ENCODE peak calls at places on chromosomes 1 and 21, in ten cellular contexts. R is DND-41; I is GM13977; E is left ventricle myocardium inferior; Y is CD8-positive, alpha-beta T cell; X is upper lobe of right lung; Z is suprapubic skin; T is heart left ventricle; P is uterus; N is colonic mucosa. K is an unnamed sample.

GRCh38 chr1:32886828-32887414 is 630 bp downstream of the HPCA start:
- DNase-seq in R (no peak), I (no peak), E (no peak), Y (no peak), X (no peak), Z (no peak), T (no peak), P (no peak), N (no peak), K (no peak)

GRCh38 chr1:77282187-77282865 is 507 bp downstream of the AK5 start:
- DNase-seq in R (no peak), I (peak), E (no peak), Y (peak), X (peak), Z (no peak), T (peak), P (no peak), N (no peak), K (peak)

GRCh38 chr1:17790383-17791054 is 35.4 kb downstream of the ACTL8 start:
- DNase-seq in R (no peak), I (no peak), E (no peak), Y (no peak), X (no peak), Z (no peak), T (no peak), P (no peak), N (no peak), K (no peak)

GRCh38 chr21:41428847-41429246 is 2.8 kb downstream of the MX1 start:
- DNase-seq in R (no peak), I (no peak), E (no peak), Y (no peak), X (no peak), Z (no peak), T (no peak), P (no peak), N (no peak), K (no peak)

GRCh38 chr21:43967981-43968380 is 44.1 kb upstream of the TRAPPC10 start:
- DNase-seq in R (no peak), I (no peak), E (no peak), Y (no peak), X (no peak), Z (no peak), T (no peak), P (no peak), N (no peak), K (no peak)

GRCh38 chr1:22750671-22751016 is 40.0 kb downstream of the EPHB2 start:
- DNase-seq in R (no peak), I (no peak), E (no peak), Y (no peak), X (no peak), Z (no peak), T (no peak), P (no peak), N (no peak), K (no peak)

GRCh38 chr1:3071507-3072177 is 2.6 kb downstream of the PRDM16 start:
- DNase-seq in R (no peak), I (no peak), E (peak), Y (no peak), X (peak), Z (no peak), T (peak), P (no peak), N (no peak), K (no peak)

GRCh38 chr1:93615201-93616150 is 66.2 kb downstream of the BCAR3 start:
- DNase-seq in R (no peak), I (peak), E (no peak), Y (no peak), X (no peak), Z (no peak), T (no peak), P (no peak), N (peak), K (peak)

DNA sequence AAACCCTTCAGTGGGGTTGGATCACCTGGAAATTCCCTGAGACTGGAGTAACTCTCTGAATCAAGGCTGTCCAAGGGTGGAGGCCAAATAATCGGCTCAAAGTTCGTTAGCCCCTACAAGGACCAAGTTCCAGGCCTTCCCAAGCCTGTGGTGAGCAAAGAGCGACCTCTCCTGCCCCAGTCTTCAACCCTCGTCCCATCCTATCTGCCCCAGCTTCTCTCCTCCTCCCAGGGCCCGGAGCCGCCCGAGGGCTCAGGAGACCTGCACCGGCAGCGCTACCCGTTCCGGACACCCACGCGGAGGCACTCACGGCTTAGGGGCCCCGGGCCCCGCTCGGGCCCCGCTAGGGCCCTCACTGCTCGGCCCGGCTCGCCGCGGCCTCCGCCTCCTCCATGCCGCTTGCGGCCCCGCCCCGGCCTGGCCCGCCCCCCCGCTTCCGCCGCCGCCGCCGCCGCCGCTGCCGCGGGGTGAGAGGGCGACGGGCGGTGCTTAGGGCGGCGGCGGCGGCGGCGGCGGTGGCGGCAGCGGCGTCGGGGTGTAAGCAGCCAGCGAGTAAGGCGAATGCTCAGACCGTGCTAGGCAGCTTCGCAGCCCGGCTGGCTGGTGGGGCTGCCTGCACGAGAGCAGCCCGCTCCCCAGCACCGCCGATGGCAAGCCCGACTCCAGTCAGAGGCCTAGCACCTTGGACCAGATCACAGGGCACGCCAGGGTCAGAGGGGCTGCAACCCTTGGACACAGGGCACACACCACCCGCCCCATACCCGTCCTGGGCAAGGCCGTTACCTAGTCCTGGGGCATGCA is at the start of gene POMGNT1:
- DNase-seq in R (peak), I (peak), E (peak), Y (peak), X (peak), Z (no peak), T (peak), P (peak), N (peak), K (peak)
- TF ChIP-seq CTCF in R (peak), I (no peak), E (no peak), Y (no peak), X (no peak), Z (no peak), T (no peak), P (no peak), N (no peak), K (no peak)

GRCh38 chr1:230773396-230774033 is 26.3 kb downstream of the CAPN9 start:
- DNase-seq in R (no peak), I (no peak), E (no peak), Y (no peak), X (no peak), Z (no peak), T (no peak), P (no peak), N (no peak), K (no peak)

GRCh38 chr1:230768903-230769570 is 21.8 kb downstream of the CAPN9 start:
- DNase-seq in R (no peak), I (no peak), E (no peak), Y (no peak), X (no peak), Z (no peak), T (no peak), P (no peak), N (no peak), K (no peak)

GRCh38 chr1:230771773-230772354 is 24.7 kb downstream of the CAPN9 start:
- DNase-seq in R (no peak), I (no peak), E (no peak), Y (no peak), X (no peak), Z (no peak), T (no peak), P (no peak), N (no peak), K (no peak)

GRCh38 chr1:230770317-230770716 is 23.1 kb downstream of the CAPN9 start:
- DNase-seq in R (no peak), I (no peak), E (no peak), Y (no peak), X (no peak), Z (no peak), T (no peak), P (no peak), N (no peak), K (no peak)

GRCh38 chr1:230772457-230773395 is 25.5 kb downstream of the CAPN9 start:
- DNase-seq in R (no peak), I (no peak), E (peak), Y (no peak), X (no peak), Z (no peak), T (peak), P (no peak), N (peak), K (no peak)
- TF ChIP-seq CTCF in R (peak), I (no peak), E (peak), Y (no peak), X (peak), Z (peak), T (peak), P (no peak), N (peak), K (no peak)

GRCh38 chr1:186925881-186926676 is 97.3 kb downstream of the PLA2G4A start:
- DNase-seq in R (no peak), I (peak), E (no peak), Y (no peak), X (no peak), Z (no peak), T (no peak), P (no peak), N (no peak), K (no peak)
- TF ChIP-seq CTCF in R (no peak), I (no peak), E (no peak), Y (no peak), X (no peak), Z (no peak), T (no peak), P (no peak), N (no peak), K (no peak)

GRCh38 chr1:6884652-6885153 is 99.4 kb downstream of the CAMTA1 start:
- DNase-seq in R (no peak), I (no peak), E (no peak), Y (no peak), X (no peak), Z (no peak), T (no peak), P (no peak), N (no peak), K (no peak)

GRCh38 chr1:6888870-6889269 is 103.6 kb downstream of the CAMTA1 start:
- DNase-seq in R (no peak), I (no peak), E (no peak), Y (no peak), X (no peak), Z (no peak), T (no peak), P (no peak), N (no peak), K (no peak)

GRCh38 chr1:6890686-6891085 is 105.4 kb downstream of the CAMTA1 start:
- DNase-seq in R (no peak), I (no peak), E (no peak), Y (no peak), X (no peak), Z (no peak), T (no peak), P (no peak), N (no peak), K (no peak)

GRCh38 chr1:6889875-6890480 is 104.7 kb downstream of the CAMTA1 start:
- DNase-seq in R (peak), I (no peak), E (no peak), Y (peak), X (no peak), Z (no peak), T (no peak), P (peak), N (peak), K (no peak)

DNA sequence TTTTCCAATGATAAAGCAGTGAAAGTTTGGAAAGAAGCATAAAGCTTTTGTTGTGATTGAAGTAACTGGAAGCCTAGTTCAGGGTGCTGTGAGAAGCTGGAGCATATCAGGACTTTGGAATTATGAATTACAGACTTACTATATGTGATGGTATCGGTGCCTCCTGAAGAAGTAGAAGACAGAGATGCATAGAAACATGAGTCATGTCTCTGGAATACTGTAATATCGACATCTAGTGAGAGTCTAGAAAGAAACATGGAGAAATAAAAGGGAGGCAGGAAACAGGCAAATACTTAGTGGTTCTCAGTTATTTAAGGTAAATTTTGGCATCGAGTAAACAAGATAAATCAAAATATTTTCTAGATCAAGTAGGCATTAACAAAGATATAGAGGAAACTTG is 103.0 kb downstream of the CAMTA1 start:
- DNase-seq in R (no peak), I (no peak), E (no peak), Y (no peak), X (no peak), Z (no peak), T (no peak), P (no peak), N (no peak), K (no peak)
- TF ChIP-seq CTCF in R (no peak), I (no peak), E (no peak), Y (no peak), X (no peak), Z (no peak), T (no peak), P (no peak), N (no peak), K (no peak)

GRCh38 chr1:247491328-247491727 is 33.4 kb upstream of the OR2B11 start:
- DNase-seq in R (no peak), I (no peak), E (no peak), Y (no peak), X (no peak), Z (no peak), T (no peak), P (no peak), N (no peak), K (no peak)

GRCh38 chr1:247482747-247483146 is 24.8 kb upstream of the OR2B11 start:
- DNase-seq in R (no peak), I (no peak), E (no peak), Y (no peak), X (no peak), Z (no peak), T (no peak), P (no peak), N (no peak), K (no peak)

DNA sequence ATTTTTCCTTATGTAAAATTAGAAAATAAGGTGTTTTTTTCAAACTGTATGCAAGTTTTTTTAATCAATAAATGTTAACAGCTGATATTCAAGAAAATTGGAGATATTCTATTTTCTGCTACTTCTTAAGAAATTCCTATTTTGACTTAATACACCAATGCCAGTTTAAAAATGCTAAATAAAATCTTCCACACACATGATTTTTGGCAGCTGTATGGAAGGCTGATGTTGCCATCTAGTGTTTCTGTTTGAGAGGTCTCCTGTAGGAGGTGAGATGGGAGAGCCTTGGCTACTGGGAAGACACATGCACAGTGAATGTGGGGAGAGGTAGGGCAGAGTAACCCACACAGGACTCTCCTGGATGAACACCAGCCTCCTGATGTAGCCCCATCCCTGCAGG is 29.2 kb upstream of the OR2B11 start:
- DNase-seq in R (peak), I (peak), E (no peak), Y (peak), X (no peak), Z (no peak), T (no peak), P (no peak), N (peak), K (peak)
- TF ChIP-seq CTCF in R (peak), I (peak), E (peak), Y (peak), X (peak), Z (peak), T (peak), P (peak), N (peak), K (peak)

GRCh38 chr1:151908228-151908691 is 1.1 kb downstream of the THEM4 start:
- DNase-seq in R (no peak), I (peak), E (no peak), Y (no peak), X (no peak), Z (no peak), T (no peak), P (no peak), N (no peak), K (no peak)
- TF ChIP-seq CTCF in R (no peak), I (no peak), E (no peak), Y (no peak), X (peak), Z (no peak), T (no peak), P (no peak), N (no peak), K (no peak)

K was measured in GM13976.